ENCODE peak calls at places on chromosomes 1 and 21, in four cellular contexts. O is endothelial cell of umbilical vein, L is heart right ventricle, E is GM20000. U is an unnamed sample.

GRCh38 chr21:45386728-45387371 is 18.1 kb upstream of the COL18A1 start:
- DNase-seq in O (peak), L (peak), E (no peak), U (peak)

GRCh38 chr1:115413621-115414020 is 75.6 kb upstream of the NGF start:
- DNase-seq in O (no peak), L (no peak), E (no peak), U (no peak)

GRCh38 chr1:184223216-184223615 is 163.6 kb upstream of the C1orf21 start:
- DNase-seq in O (no peak), L (no peak), E (no peak), U (no peak)

GRCh38 chr1:177069489-177069888 is 95.0 kb downstream of the ASTN1 start:
- DNase-seq in O (no peak), L (no peak), E (no peak), U (no peak)

GRCh38 chr1:212597495-212597894 is 11.1 kb upstream of the ATF3 start:
- DNase-seq in O (no peak), L (no peak), E (no peak), U (no peak)

GRCh38 chr1:216686860-216687545 is 36.2 kb downstream of the ESRRG start:
- DNase-seq in O (no peak), L (no peak), E (no peak), U (no peak)

GRCh38 chr1:41657101-41657500 is 172.6 kb upstream of the EDN2 start:
- DNase-seq in O (no peak), L (no peak), E (no peak), U (no peak)

GRCh38 chr1:168110896-168111545 is 25.7 kb downstream of the GPR161 start:
- DNase-seq in O (no peak), L (no peak), E (no peak), U (no peak)

GRCh38 chr1:219189021-219189824 is 15.5 kb downstream of the LYPLAL1 start:
- DNase-seq in O (peak), L (no peak), E (peak), U (peak)

GRCh38 chr1:159889821-159890252 is 10.1 kb downstream of the CFAP45 start:
- DNase-seq in O (peak), L (no peak), E (peak), U (peak)

GRCh38 chr1:25731626-25732370 is 68.2 kb upstream of the SELENON start:
- DNase-seq in O (no peak), L (no peak), E (no peak), U (no peak)

GRCh38 chr1:34057347-34057746 is 107.7 kb downstream of the CSMD2 start:
- DNase-seq in O (no peak), L (no peak), E (no peak), U (no peak)

GRCh38 chr21:46265736-46266525 is 19.5 kb downstream of the MCM3AP start:
- DNase-seq in O (no peak), L (no peak), E (no peak), U (no peak)

GRCh38 chr21:36792505-36792967 is 93.6 kb downstream of the SIM2 start:
- DNase-seq in O (no peak), L (no peak), E (no peak), U (peak)

GRCh38 chr1:236502579-236502971 is 21.2 kb upstream of the LGALS8 start:
- DNase-seq in O (peak), L (no peak), E (no peak), U (peak)